ENCODE peak calls at places on chromosomes 5 and 9, in eight cellular contexts. O, V, H, P, Q, A, Y and N are unnamed samples.

GRCh38 chr5:95884021-95884333 is 61.5 kb upstream of the GLRX start:
- DNase-seq in O (peak), V (no peak), H (no peak), P (peak), Q (no peak), A (no peak), Y (no peak), N (peak)

GRCh38 chr5:96790851-96791513 is 16.8 kb downstream of the ERAP1 start:
- DNase-seq in O (peak), V (no peak), H (no peak), P (peak), Q (no peak), A (no peak), Y (no peak), N (peak)

GRCh38 chr5:33271606-33272005 is 169.2 kb upstream of the TARS1 start:
- DNase-seq in O (no peak), V (no peak), H (no peak), P (no peak), Q (no peak), A (no peak), Y (no peak), N (peak)

GRCh38 chr5:169095976-169096375 is 205.0 kb downstream of the SLIT3 start:
- DNase-seq in O (no peak), V (no peak), H (no peak), P (no peak), Q (no peak), A (no peak), Y (no peak), N (peak)

GRCh38 chr5:33284681-33285080 is 156.1 kb upstream of the TARS1 start:
- DNase-seq in O (no peak), V (no peak), H (no peak), P (no peak), Q (no peak), A (no peak), Y (no peak), N (no peak)

GRCh38 chr5:77777281-77777892 is 1.2 kb upstream of the TBCA start:
- DNase-seq in O (no peak), V (no peak), H (no peak), P (no peak), Q (peak), A (no peak), Y (no peak), N (no peak)

GRCh38 chr5:143495823-143496275 is 92.4 kb upstream of the NR3C1 start:
- DNase-seq in O (peak), V (no peak), H (peak), P (peak), Q (no peak), A (no peak), Y (no peak), N (peak)

GRCh38 chr9:5838884-5839571 is 6.1 kb upstream of the ERMP1 start:
- DNase-seq in O (peak), V (no peak), H (no peak), P (peak), Q (peak), A (peak), Y (no peak), N (peak)

GRCh38 chr9:112711050-112711689 is 6.7 kb downstream of the INIP start:
- DNase-seq in O (peak), V (no peak), H (peak), P (peak), Q (peak), A (peak), Y (no peak), N (peak)

GRCh38 chr5:65483474-65484346 is 2.0 kb upstream of the ADAMTS6 start:
- DNase-seq in O (peak), V (no peak), H (peak), P (peak), Q (peak), A (peak), Y (no peak), N (peak)

GRCh38 chr5:150302301-150303069 is at the start of gene ARSI:
- DNase-seq in O (no peak), V (no peak), H (no peak), P (peak), Q (peak), A (peak), Y (no peak), N (peak)

GRCh38 chr5:72156921-72157320 is 49.6 kb downstream of the MAP1B start:
- DNase-seq in O (peak), V (no peak), H (no peak), P (peak), Q (no peak), A (no peak), Y (no peak), N (peak)

GRCh38 chr9:129289131-129289731 is 111.2 kb upstream of the IER5L start:
- DNase-seq in O (no peak), V (peak), H (no peak), P (no peak), Q (no peak), A (no peak), Y (peak), N (no peak)

GRCh38 chr9:36092014-36092413 is 44.5 kb upstream of the GLIPR2 start:
- DNase-seq in O (no peak), V (no peak), H (no peak), P (no peak), Q (no peak), A (no peak), Y (no peak), N (no peak)

GRCh38 chr5:60102961-60103683 is 209.6 kb upstream of the PDE4D start:
- DNase-seq in O (peak), V (no peak), H (peak), P (no peak), Q (no peak), A (no peak), Y (no peak), N (peak)

GRCh38 chr9:34592895-34593601 is 3.5 kb upstream of the CNTFR start:
- DNase-seq in O (no peak), V (peak), H (no peak), P (no peak), Q (peak), A (no peak), Y (peak), N (no peak)

GRCh38 chr9:127683723-127684122 is 23.1 kb upstream of the CFAP157 start:
- DNase-seq in O (peak), V (no peak), H (no peak), P (peak), Q (peak), A (no peak), Y (no peak), N (peak)

GRCh38 chr5:168528521-168529360 is at the start of gene FBLL1:
- DNase-seq in O (peak), V (no peak), H (peak), P (peak), Q (peak), A (peak), Y (no peak), N (peak)

GRCh38 chr9:16121593-16121992 is 568.8 kb downstream of the CCDC171 start:
- DNase-seq in O (no peak), V (no peak), H (no peak), P (no peak), Q (no peak), A (no peak), Y (no peak), N (peak)

GRCh38 chr5:82664711-82665110 is 386.6 kb upstream of the RPS23 start:
- DNase-seq in O (no peak), V (no peak), H (no peak), P (no peak), Q (no peak), A (no peak), Y (no peak), N (no peak)

GRCh38 chr9:130539473-130540223 is 39.7 kb upstream of the FUBP3 start:
- DNase-seq in O (peak), V (no peak), H (no peak), P (peak), Q (no peak), A (no peak), Y (no peak), N (peak)

GRCh38 chr5:13866792-13867191 is 77.7 kb downstream of the DNAH5 start:
- DNase-seq in O (no peak), V (no peak), H (peak), P (peak), Q (peak), A (peak), Y (no peak), N (peak)

GRCh38 chr5:55618318-55618717 is 83.6 kb upstream of the PLPP1 start:
- DNase-seq in O (no peak), V (no peak), H (no peak), P (no peak), Q (no peak), A (no peak), Y (no peak), N (no peak)

GRCh38 chr5:61327761-61328753 is 4.0 kb upstream of the ZSWIM6 start:
- DNase-seq in O (peak), V (no peak), H (peak), P (peak), Q (peak), A (no peak), Y (no peak), N (peak)

GRCh38 chr9:21392270-21392669 is 7.1 kb upstream of the IFNA2 start:
- DNase-seq in O (no peak), V (no peak), H (peak), P (no peak), Q (peak), A (no peak), Y (no peak), N (no peak)

GRCh38 chr5:75603421-75603820 is 7.8 kb upstream of the ANKDD1B start:
- DNase-seq in O (no peak), V (no peak), H (no peak), P (no peak), Q (no peak), A (no peak), Y (no peak), N (peak)

GRCh38 chr5:159001247-159001646 is 98.5 kb downstream of the EBF1 start:
- DNase-seq in O (no peak), V (no peak), H (no peak), P (peak), Q (no peak), A (no peak), Y (no peak), N (peak)

GRCh38 chr5:166865206-166865605 is 1426.2 kb upstream of the WWC1 start:
- DNase-seq in O (no peak), V (no peak), H (no peak), P (no peak), Q (no peak), A (no peak), Y (no peak), N (no peak)

GRCh38 chr9:131739192-131739961 is 499 bp downstream of the RAPGEF1 start:
- DNase-seq in O (no peak), V (peak), H (peak), P (no peak), Q (peak), A (peak), Y (peak), N (peak)

GRCh38 chr9:15149450-15149849 is 157.6 kb downstream of the TTC39B start:
- DNase-seq in O (no peak), V (no peak), H (no peak), P (no peak), Q (no peak), A (no peak), Y (no peak), N (peak)

GRCh38 chr9:33041459-33042188 is 16.6 kb downstream of the DNAJA1 start:
- DNase-seq in O (peak), V (no peak), H (no peak), P (peak), Q (no peak), A (no peak), Y (no peak), N (peak)

GRCh38 chr9:33044677-33045282 is 19.7 kb downstream of the DNAJA1 start:
- DNase-seq in O (no peak), V (no peak), H (peak), P (peak), Q (peak), A (peak), Y (no peak), N (peak)

GRCh38 chr9:33040792-33041458 is 15.9 kb downstream of the DNAJA1 start:
- DNase-seq in O (no peak), V (no peak), H (no peak), P (peak), Q (no peak), A (no peak), Y (no peak), N (no peak)

GRCh38 chr9:33042528-33042927 is 17.5 kb downstream of the DNAJA1 start:
- DNase-seq in O (no peak), V (no peak), H (no peak), P (no peak), Q (no peak), A (no peak), Y (no peak), N (peak)

GRCh38 chr9:33044162-33044673 is 19.1 kb downstream of the DNAJA1 start:
- DNase-seq in O (peak), V (peak), H (peak), P (peak), Q (peak), A (peak), Y (peak), N (peak)
- H3K4me3 ChIP-seq in O (peak), V (peak), H (peak), P (peak), Q (peak), A (peak), Y (peak), N (peak)

GRCh38 chr5:26700759-26701384 is 337.5 kb downstream of the CDH9 start:
- DNase-seq in O (no peak), V (no peak), H (peak), P (no peak), Q (peak), A (peak), Y (no peak), N (no peak)
- TF ChIP-seq CTCF in O (peak), V (no peak), H (peak), P (no peak), Q (peak), A (no peak), Y (no peak), N (no peak)

DNA sequence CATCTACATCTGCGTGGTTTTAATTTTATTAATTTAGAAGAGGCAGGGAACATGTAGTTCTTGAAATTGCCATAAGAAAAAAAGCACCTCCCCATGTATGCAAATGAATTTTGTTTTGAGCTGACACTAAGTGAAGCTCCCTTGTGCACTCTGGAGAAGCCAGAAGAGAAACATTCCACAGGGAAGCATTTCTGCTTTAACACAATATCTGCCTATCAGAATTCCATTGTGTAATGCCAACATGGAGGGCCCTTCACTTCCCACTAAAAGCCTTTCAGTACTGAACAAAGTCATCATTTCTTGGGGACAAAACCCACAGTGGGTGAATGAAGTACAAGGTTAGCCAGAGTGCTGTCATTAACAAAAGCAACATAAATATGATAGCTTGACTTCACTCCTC is 59.7 kb downstream of the PRELID2 start:
- DNase-seq in O (no peak), V (no peak), H (no peak), P (no peak), Q (no peak), A (no peak), Y (no peak), N (peak)
- H3K4me3 ChIP-seq in O (no peak), V (no peak), H (no peak), P (no peak), Q (no peak), A (no peak), Y (no peak), N (no peak)

GRCh38 chr5:43075319-43076293 is 35.5 kb upstream of the ANXA2R start:
- DNase-seq in O (no peak), V (peak), H (no peak), P (no peak), Q (no peak), A (no peak), Y (peak), N (peak)
- TF ChIP-seq CTCF in O (no peak), V (no peak), H (no peak), P (no peak), Q (no peak), A (no peak), Y (no peak), N (no peak)

DNA sequence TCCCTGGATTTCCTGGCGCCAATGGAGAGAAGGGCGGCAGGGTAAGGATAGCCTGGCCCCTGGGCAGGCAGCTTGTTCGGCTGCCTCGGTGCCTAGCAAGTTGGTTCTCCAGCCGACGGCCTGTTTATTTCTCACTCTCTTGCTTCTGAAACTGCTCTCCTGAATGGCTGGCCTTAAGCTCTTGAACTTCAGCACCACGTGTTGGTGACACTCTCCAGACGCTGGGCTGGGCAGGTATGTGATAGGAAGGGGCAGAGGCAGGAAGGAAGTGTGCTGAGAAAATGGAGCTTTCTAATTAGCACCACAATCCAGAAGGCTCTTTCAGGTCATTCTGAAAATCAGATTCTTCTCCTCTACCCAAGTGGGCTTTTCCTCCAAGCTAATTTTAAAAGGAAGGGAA is 91.4 kb upstream of the FCN2 start:
- DNase-seq in O (no peak), V (no peak), H (no peak), P (no peak), Q (no peak), A (peak), Y (no peak), N (no peak)
- H3K4me3 ChIP-seq in O (no peak), V (no peak), H (no peak), P (no peak), Q (no peak), A (no peak), Y (no peak), N (no peak)

GRCh38 chr9:78004478-78005229 is 27.0 kb downstream of the GNAQ start:
- DNase-seq in O (no peak), V (no peak), H (no peak), P (no peak), Q (peak), A (no peak), Y (no peak), N (no peak)
- TF ChIP-seq CTCF in O (peak), V (no peak), H (peak), P (peak), Q (peak), A (peak), Y (peak), N (peak)

GRCh38 chr5:122778157-122778556 is 3.3 kb downstream of the SNX2 start:
- DNase-seq in O (no peak), V (no peak), H (no peak), P (no peak), Q (no peak), A (no peak), Y (no peak), N (no peak)
- H3K4me3 ChIP-seq in O (no peak), V (no peak), H (no peak), P (no peak), Q (no peak), A (no peak), Y (no peak), N (no peak)

DNA sequence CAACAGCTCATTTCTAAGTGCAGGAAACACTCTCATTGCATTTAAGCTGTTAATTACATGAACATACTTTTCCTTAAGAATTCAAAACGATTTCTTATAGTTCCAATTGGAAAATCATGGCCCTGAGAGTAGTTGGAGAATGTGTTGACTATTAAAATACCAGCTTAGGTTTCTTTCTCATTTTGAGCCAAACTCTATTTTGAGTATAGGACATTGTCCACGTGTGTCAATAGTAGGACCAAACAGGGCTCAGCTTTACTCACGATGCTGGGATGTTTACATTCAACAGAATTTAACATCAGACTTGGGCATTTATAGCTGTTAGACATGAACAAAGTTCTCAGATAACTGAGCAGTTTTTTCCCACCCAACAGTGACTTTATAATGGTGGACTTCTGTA is 39.6 kb downstream of the ADCY2 start:
- DNase-seq in O (no peak), V (no peak), H (no peak), P (no peak), Q (no peak), A (no peak), Y (no peak), N (no peak)
- TF ChIP-seq CTCF in O (no peak), V (no peak), H (no peak), P (no peak), Q (no peak), A (no peak), Y (no peak), N (no peak)